ENCODE peak calls at places on chromosome 19, in ten cellular contexts. W is NCI-H2081; H is left ventricle myocardium superior; E is RWPE1; X is ELF-1; S is NCI-H524 treated with DMSO at 0.1 percent for 48 hours; Z is stimulated activated CD4-positive, alpha-beta T cell treated with anti-CD3 and anti-CD28 coated beads, TNF-alpha, amount 100 ng/mL, for 48 hours; P is stomach; F is GM04504; N is GM03348. Q is an unnamed sample.

GRCh38 chr19:41327499-41328156 is 17.7 kb downstream of the CCDC97 start:
- DNase-seq in W (no peak), H (peak; percentile 83), E (peak; percentile 92), X (no peak), S (no peak), Z (peak; percentile 80), P (peak; percentile 87), F (no peak), N (no peak), Q (peak; percentile 58)

GRCh38 chr19:1503089-1503924 is 9.5 kb downstream of the ADAMTSL5 start:
- DNase-seq in W (no peak), H (peak; percentile 77), E (no peak), X (peak; percentile 74), S (no peak), Z (peak; percentile 71), P (peak; percentile 52), F (no peak), N (peak; percentile 72), Q (no peak)

GRCh38 chr19:2986951-2987491 is 9.7 kb downstream of the TLE6 start:
- DNase-seq in W (peak; percentile 35), H (no peak), E (no peak), X (peak; percentile 70), S (no peak), Z (no peak), P (no peak), F (no peak), N (no peak), Q (no peak)

GRCh38 chr19:17385878-17386611 is 8.0 kb downstream of the CCDC194 start:
- DNase-seq in W (peak; percentile 10), H (peak; percentile 78), E (peak; percentile 66), X (peak; percentile 93), S (no peak), Z (no peak), P (peak; percentile 65), F (no peak), N (peak; percentile 85), Q (no peak)

GRCh38 chr19:11447347-11448262 is 12.2 kb downstream of the PRKCSH start:
- DNase-seq in W (no peak), H (no peak), E (no peak), X (no peak), S (no peak), Z (no peak), P (no peak), F (no peak), N (no peak), Q (no peak)

GRCh38 chr19:39160889-39161672 is 35.5 kb downstream of the PAK4 start:
- DNase-seq in W (no peak), H (peak; percentile 20), E (peak; percentile 42), X (no peak), S (no peak), Z (no peak), P (no peak), F (no peak), N (no peak), Q (peak; percentile 24)

GRCh38 chr19:15962319-15962718 is 13.5 kb downstream of the OR10H4 start:
- DNase-seq in W (no peak), H (no peak), E (no peak), X (peak; percentile 3), S (no peak), Z (no peak), P (no peak), F (no peak), N (no peak), Q (no peak)

GRCh38 chr19:55580628-55581144 is at the start of gene ZNF579:
- DNase-seq in W (peak; percentile 90), H (peak; percentile 89), E (peak; percentile 77), X (peak; percentile 85), S (peak; percentile 9), Z (peak; percentile 78), P (peak; percentile 89), F (peak; percentile 70), N (peak; percentile 95), Q (peak; percentile 84)

GRCh38 chr19:17243340-17243853 is 2.3 kb downstream of the NR2F6 start:
- DNase-seq in W (no peak), H (no peak), E (no peak), X (no peak), S (no peak), Z (no peak), P (no peak), F (no peak), N (no peak), Q (no peak)

GRCh38 chr19:38878575-38879399 is 712 bp upstream of the RINL start:
- DNase-seq in W (no peak), H (no peak), E (no peak), X (no peak), S (no peak), Z (no peak), P (no peak), F (no peak), N (no peak), Q (no peak)

GRCh38 chr19:6071103-6071485 is 39.2 kb downstream of the RFX2 start:
- DNase-seq in W (no peak), H (no peak), E (no peak), X (no peak), S (no peak), Z (no peak), P (no peak), F (peak; percentile 87), N (peak; percentile 86), Q (peak; percentile 82)

GRCh38 chr19:1223018-1223855 is 14.6 kb downstream of the CBARP start:
- DNase-seq in W (no peak), H (peak; percentile 63), E (no peak), X (no peak), S (no peak), Z (no peak), P (no peak), F (no peak), N (no peak), Q (no peak)

GRCh38 chr19:44072543-44073401 is 813 bp downstream of the ZNF284 start:
- DNase-seq in W (no peak), H (no peak), E (peak; percentile 5), X (peak; percentile 6), S (no peak), Z (no peak), P (no peak), F (no peak), N (peak; percentile 35), Q (no peak)

GRCh38 chr19:58261968-58262921 is 16.5 kb upstream of the ZNF8 start:
- DNase-seq in W (no peak), H (no peak), E (no peak), X (no peak), S (no peak), Z (no peak), P (no peak), F (no peak), N (no peak), Q (no peak)

GRCh38 chr19:18897108-18898029 is 1.4 kb upstream of the CERS1 start:
- DNase-seq in W (no peak), H (no peak), E (no peak), X (no peak), S (no peak), Z (no peak), P (no peak), F (no peak), N (no peak), Q (no peak)

GRCh38 chr19:10339977-10340376 is 553 bp upstream of the ICAM3 start:
- DNase-seq in W (no peak), H (no peak), E (no peak), X (no peak), S (no peak), Z (no peak), P (no peak), F (no peak), N (no peak), Q (no peak)

GRCh38 chr19:30653646-30654386 is 281.6 kb downstream of the ZNF536 start:
- DNase-seq in W (no peak), H (no peak), E (no peak), X (no peak), S (no peak), Z (no peak), P (no peak), F (no peak), N (no peak), Q (no peak)

GRCh38 chr19:4541114-4541805 is 1.4 kb upstream of the LRG1 start:
- DNase-seq in W (no peak), H (no peak), E (no peak), X (no peak), S (no peak), Z (no peak), P (no peak), F (no peak), N (no peak), Q (no peak)